ENCODE peak calls at places on chromosome 1, in eight cellular contexts. U, Z, B, V, T, P, S and O are unnamed samples.

GRCh38 chr1:227306689-227307088 is 11.6 kb downstream of the CDC42BPA start:
- DNase-seq in U (no peak), T (no peak), P (no peak), Z (no peak), S (no peak), B (no peak), V (no peak), O (no peak)

GRCh38 chr1:43423672-43424550 is 29.8 kb downstream of the HYI start:
- DNase-seq in P (no peak), V (peak), S (no peak), U (no peak), Z (no peak), B (peak), T (no peak), O (no peak)

GRCh38 chr1:24929876-24930702 is at the start of gene RUNX3:
- DNase-seq in P (peak), B (peak), V (no peak), U (peak), Z (peak), T (peak), S (no peak), O (no peak)

GRCh38 chr1:62601412-62601971 is 4.2 kb downstream of the ANGPTL3 start:
- DNase-seq in P (no peak), B (no peak), S (no peak), U (no peak), T (no peak), Z (no peak), V (no peak), O (no peak)

GRCh38 chr1:33517596-33518250 is 45.3 kb downstream of the ZSCAN20 start:
- DNase-seq in P (no peak), Z (no peak), S (peak), B (no peak), U (no peak), T (no peak), V (no peak), O (peak)

GRCh38 chr1:169193191-169193850 is 86.8 kb downstream of the ATP1B1 start:
- DNase-seq in V (no peak), T (no peak), B (no peak), P (no peak), S (no peak), Z (no peak), U (no peak), O (no peak)

GRCh38 chr1:232589809-232590741 is 39.9 kb downstream of the SIPA1L2 start:
- DNase-seq in V (no peak), U (no peak), Z (no peak), S (no peak), T (peak), P (no peak), B (peak), O (no peak)

GRCh38 chr1:152460529-152460899 is 46.5 kb upstream of the CRNN start:
- DNase-seq in T (no peak), P (no peak), V (no peak), S (no peak), Z (no peak), B (no peak), U (no peak), O (no peak)

GRCh38 chr1:9371391-9371935 is 78.8 kb downstream of the SPSB1 start:
- DNase-seq in S (peak), B (no peak), Z (no peak), T (no peak), U (no peak), V (no peak), P (no peak), O (no peak)

GRCh38 chr1:98975825-98976224 is 28.8 kb downstream of the PLPPR5 start:
- DNase-seq in S (no peak), V (no peak), B (no peak), T (no peak), Z (no peak), P (no peak), U (no peak), O (no peak)

GRCh38 chr1:15089244-15089992 is 64.1 kb upstream of the TMEM51 start:
- DNase-seq in U (no peak), V (peak), T (no peak), P (no peak), Z (no peak), B (no peak), S (no peak), O (no peak)

GRCh38 chr1:77834771-77835334 is 53.6 kb upstream of the NEXN start:
- DNase-seq in T (no peak), P (no peak), Z (peak), U (no peak), V (no peak), S (peak), B (peak), O (no peak)

GRCh38 chr1:2233997-2234761 is 6.1 kb downstream of the SKI start:
- DNase-seq in B (peak), T (peak), P (peak), V (no peak), U (peak), Z (no peak), S (peak), O (no peak)